ENCODE peak calls at places on chromosomes 3 and 15, in nine cellular contexts. One of them, this sample, is unnamed.

GRCh38 chr3:185585523-185585861 is 603 bp upstream of the SENP2 start:
- DNase-seq in Peyer's patch: peak; percentile 67
- DNase-seq in tibial artery: no peak
- DNase-seq in brain microvascular endothelial cell: no peak
- DNase-seq in cardiac fibroblast: no peak
- DNase-seq in GM20000: no peak
- DNase-seq in A549: no peak
- DNase-seq in nephron progenitor cell: no peak
- DNase-seq in spleen: no peak
- DNase-seq in this sample: no peak

GRCh38 chr15:57861039-57861638 is 154.6 kb downstream of the POLR2M start:
- DNase-seq in A549: peak; percentile 74
- DNase-seq in Peyer's patch: no peak
- DNase-seq in nephron progenitor cell: peak; percentile 12
- DNase-seq in spleen: no peak
- DNase-seq in GM20000: peak; percentile 47
- DNase-seq in cardiac fibroblast: peak; percentile 83
- DNase-seq in tibial artery: no peak
- DNase-seq in brain microvascular endothelial cell: peak; percentile 44
- DNase-seq in this sample: peak; percentile 39

GRCh38 chr15:62887113-62887570 is 155.4 kb upstream of the TPM1 start:
- DNase-seq in Peyer's patch: no peak
- DNase-seq in cardiac fibroblast: no peak
- DNase-seq in tibial artery: no peak
- DNase-seq in GM20000: no peak
- DNase-seq in A549: no peak
- DNase-seq in nephron progenitor cell: no peak
- DNase-seq in spleen: no peak
- DNase-seq in brain microvascular endothelial cell: no peak
- DNase-seq in this sample: no peak

GRCh38 chr3:60497922-60498321 is 753.3 kb downstream of the FHIT start:
- DNase-seq in Peyer's patch: no peak
- DNase-seq in spleen: no peak
- DNase-seq in GM20000: no peak
- DNase-seq in A549: no peak
- DNase-seq in brain microvascular endothelial cell: no peak
- DNase-seq in tibial artery: no peak
- DNase-seq in nephron progenitor cell: no peak
- DNase-seq in cardiac fibroblast: peak; percentile 0
- DNase-seq in this sample: no peak

GRCh38 chr15:67794832-67795574 is 30.3 kb upstream of the SKOR1 start:
- DNase-seq in tibial artery: no peak
- DNase-seq in brain microvascular endothelial cell: no peak
- DNase-seq in nephron progenitor cell: no peak
- DNase-seq in spleen: no peak
- DNase-seq in Peyer's patch: no peak
- DNase-seq in GM20000: no peak
- DNase-seq in A549: no peak
- DNase-seq in cardiac fibroblast: no peak
- DNase-seq in this sample: no peak

GRCh38 chr3:57100046-57100695 is 39.7 kb downstream of the SPATA12 start:
- DNase-seq in spleen: no peak
- DNase-seq in cardiac fibroblast: peak; percentile 89
- DNase-seq in brain microvascular endothelial cell: peak; percentile 78
- DNase-seq in tibial artery: peak; percentile 81
- DNase-seq in nephron progenitor cell: peak; percentile 75
- DNase-seq in A549: peak; percentile 60
- DNase-seq in Peyer's patch: no peak
- DNase-seq in GM20000: peak; percentile 79
- DNase-seq in this sample: peak; percentile 54

GRCh38 chr3:135169651-135170050 is 374.6 kb downstream of the EPHB1 start:
- DNase-seq in spleen: no peak
- DNase-seq in cardiac fibroblast: no peak
- DNase-seq in GM20000: no peak
- DNase-seq in brain microvascular endothelial cell: no peak
- DNase-seq in Peyer's patch: no peak
- DNase-seq in nephron progenitor cell: no peak
- DNase-seq in tibial artery: no peak
- DNase-seq in A549: no peak
- DNase-seq in this sample: no peak

GRCh38 chr15:68558318-68559305 is 20.2 kb upstream of the CORO2B start:
- DNase-seq in GM20000: no peak
- DNase-seq in A549: no peak
- DNase-seq in cardiac fibroblast: no peak
- DNase-seq in tibial artery: no peak
- DNase-seq in nephron progenitor cell: no peak
- DNase-seq in brain microvascular endothelial cell: no peak
- DNase-seq in spleen: peak; percentile 67
- DNase-seq in Peyer's patch: peak; percentile 51
- DNase-seq in this sample: no peak

GRCh38 chr15:89130194-89130593 is 41.9 kb downstream of the ABHD2 start:
- DNase-seq in tibial artery: no peak
- DNase-seq in A549: no peak
- DNase-seq in brain microvascular endothelial cell: no peak
- DNase-seq in GM20000: peak; percentile 42
- DNase-seq in nephron progenitor cell: no peak
- DNase-seq in cardiac fibroblast: no peak
- DNase-seq in spleen: no peak
- DNase-seq in Peyer's patch: no peak
- DNase-seq in this sample: no peak

GRCh38 chr15:89129123-89129815 is 41.0 kb downstream of the ABHD2 start:
- DNase-seq in brain microvascular endothelial cell: no peak
- DNase-seq in GM20000: peak; percentile 65
- DNase-seq in A549: peak; percentile 63
- DNase-seq in tibial artery: no peak
- DNase-seq in Peyer's patch: peak; percentile 74
- DNase-seq in spleen: peak; percentile 88
- DNase-seq in nephron progenitor cell: peak; percentile 70
- DNase-seq in cardiac fibroblast: peak; percentile 60
- DNase-seq in this sample: no peak

GRCh38 chr15:89127054-89127702 is 38.9 kb downstream of the ABHD2 start:
- DNase-seq in tibial artery: no peak
- DNase-seq in nephron progenitor cell: no peak
- DNase-seq in cardiac fibroblast: no peak
- DNase-seq in spleen: no peak
- DNase-seq in A549: peak; percentile 42
- DNase-seq in GM20000: no peak
- DNase-seq in Peyer's patch: no peak
- DNase-seq in brain microvascular endothelial cell: no peak
- DNase-seq in this sample: no peak

GRCh38 chr15:89128320-89129122 is 40.3 kb downstream of the ABHD2 start:
- DNase-seq in tibial artery: no peak
- DNase-seq in GM20000: no peak
- DNase-seq in nephron progenitor cell: no peak
- DNase-seq in spleen: no peak
- DNase-seq in A549: no peak
- DNase-seq in brain microvascular endothelial cell: no peak
- DNase-seq in Peyer's patch: no peak
- DNase-seq in cardiac fibroblast: no peak
- DNase-seq in this sample: no peak

DNA sequence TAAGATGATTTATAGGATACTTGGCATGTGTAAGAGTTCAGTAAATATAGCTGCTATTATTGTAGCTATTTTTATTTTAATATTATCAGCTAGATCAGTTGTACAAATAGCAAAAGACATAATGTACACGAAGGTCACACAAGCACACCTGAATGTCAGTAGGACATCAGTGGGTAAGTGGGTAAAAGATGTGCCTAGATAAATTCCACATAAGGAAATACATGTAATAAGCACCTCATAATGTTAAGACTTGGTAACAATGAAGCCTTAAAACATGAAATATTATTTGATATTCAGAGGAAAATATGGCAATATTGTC is 41.5 kb downstream of the ABHD2 start:
- DNase-seq in brain microvascular endothelial cell: no peak
- DNase-seq in A549: no peak
- DNase-seq in tibial artery: no peak
- DNase-seq in nephron progenitor cell: no peak
- DNase-seq in GM20000: no peak
- DNase-seq in spleen: no peak
- DNase-seq in Peyer's patch: no peak
- DNase-seq in cardiac fibroblast: no peak
- DNase-seq in this sample: no peak
- TF ChIP-seq CTCF in brain microvascular endothelial cell: no peak
- TF ChIP-seq CTCF in A549: no peak
- TF ChIP-seq CTCF in tibial artery: no peak
- TF ChIP-seq CTCF in nephron progenitor cell: no peak
- TF ChIP-seq CTCF in GM20000: no peak
- TF ChIP-seq CTCF in spleen: peak; percentile 35
- TF ChIP-seq CTCF in Peyer's patch: no peak
- TF ChIP-seq CTCF in cardiac fibroblast: no peak
- TF ChIP-seq CTCF in this sample: no peak

DNA sequence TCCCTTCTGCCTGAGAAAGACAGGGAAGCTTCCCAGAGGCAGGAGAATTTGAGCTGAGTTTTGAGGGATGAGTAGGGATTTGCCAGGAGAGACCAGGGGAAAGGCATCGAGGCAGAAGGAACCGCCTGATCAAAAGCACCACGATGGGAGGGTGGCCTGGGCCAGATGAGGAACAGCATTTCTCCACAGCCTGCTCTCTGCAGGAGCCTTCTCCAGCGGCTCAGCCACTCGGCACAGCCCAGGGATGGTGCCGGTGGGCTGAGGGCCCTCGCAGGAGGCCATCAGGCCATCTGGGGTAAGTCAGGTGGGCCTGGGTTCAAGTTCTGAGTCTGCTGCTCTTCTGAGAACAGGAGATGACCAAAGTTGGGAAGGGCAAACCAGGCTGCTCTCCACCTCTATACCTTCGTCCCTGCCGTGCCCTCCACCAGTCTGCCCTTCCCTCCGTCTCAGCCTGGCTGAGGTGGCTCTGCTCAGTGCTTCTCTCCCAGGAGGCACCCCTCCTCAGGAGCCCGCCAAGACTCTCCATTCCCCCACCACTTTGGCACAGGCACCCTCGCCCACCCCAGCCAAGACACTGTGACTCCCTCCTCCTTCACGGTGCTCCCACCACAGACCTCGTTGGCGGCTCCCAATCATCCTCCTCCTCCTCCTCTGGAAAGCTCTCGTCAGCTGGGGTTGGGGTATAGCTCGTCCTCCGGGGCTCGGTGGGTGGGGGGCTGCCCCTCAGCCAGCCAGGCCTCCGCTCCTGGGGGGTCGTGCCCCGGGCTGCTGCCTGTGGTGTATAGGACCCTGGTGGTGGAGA is 34.9 kb downstream of the GRIP2 start:
- DNase-seq in tibial artery: no peak
- DNase-seq in brain microvascular endothelial cell: no peak
- DNase-seq in cardiac fibroblast: no peak
- DNase-seq in spleen: peak; percentile 64
- DNase-seq in GM20000: no peak
- DNase-seq in Peyer's patch: no peak
- DNase-seq in nephron progenitor cell: no peak
- DNase-seq in A549: no peak
- DNase-seq in this sample: no peak
- TF ChIP-seq CTCF in tibial artery: no peak
- TF ChIP-seq CTCF in brain microvascular endothelial cell: no peak
- TF ChIP-seq CTCF in cardiac fibroblast: no peak
- TF ChIP-seq CTCF in spleen: no peak
- TF ChIP-seq CTCF in GM20000: no peak
- TF ChIP-seq CTCF in Peyer's patch: no peak
- TF ChIP-seq CTCF in nephron progenitor cell: no peak
- TF ChIP-seq CTCF in A549: no peak
- TF ChIP-seq CTCF in this sample: no peak

DNA sequence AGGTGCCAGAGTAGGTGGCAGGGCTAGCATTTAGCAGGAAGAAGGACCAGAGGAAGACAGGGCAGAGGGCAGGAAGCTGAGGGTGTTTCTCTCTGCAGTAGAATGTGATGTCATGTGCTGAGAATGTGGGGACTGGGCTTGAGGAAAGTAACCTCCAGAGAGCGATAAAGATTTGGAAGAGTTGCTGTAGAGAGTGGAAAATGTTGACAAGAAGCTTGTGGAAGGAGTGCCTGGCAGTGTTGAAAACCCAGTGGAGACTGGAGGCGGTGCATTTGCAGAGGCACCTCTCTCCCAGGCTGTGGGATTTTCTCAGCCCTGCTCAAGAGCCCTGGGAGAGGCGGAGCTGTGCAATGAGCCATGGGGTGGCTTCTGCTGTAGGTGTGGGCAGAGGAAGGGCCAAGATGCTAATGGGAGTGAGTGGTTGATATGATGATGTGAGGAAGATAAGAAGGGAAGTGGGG is 54.8 kb downstream of the MESD start:
- DNase-seq in nephron progenitor cell: peak; percentile 10
- DNase-seq in brain microvascular endothelial cell: peak; percentile 41
- DNase-seq in Peyer's patch: no peak
- DNase-seq in A549: peak; percentile 20
- DNase-seq in cardiac fibroblast: peak; percentile 88
- DNase-seq in tibial artery: no peak
- DNase-seq in spleen: peak; percentile 24
- DNase-seq in GM20000: no peak
- DNase-seq in this sample: no peak
- TF ChIP-seq CTCF in nephron progenitor cell: no peak
- TF ChIP-seq CTCF in brain microvascular endothelial cell: peak; percentile 13
- TF ChIP-seq CTCF in Peyer's patch: no peak
- TF ChIP-seq CTCF in A549: no peak
- TF ChIP-seq CTCF in cardiac fibroblast: no peak
- TF ChIP-seq CTCF in tibial artery: no peak
- TF ChIP-seq CTCF in spleen: no peak
- TF ChIP-seq CTCF in GM20000: no peak
- TF ChIP-seq CTCF in this sample: no peak

GRCh38 chr15:64739216-64739976 is 36.0 kb downstream of the RBPMS2 start:
- DNase-seq in brain microvascular endothelial cell: no peak
- DNase-seq in tibial artery: no peak
- DNase-seq in nephron progenitor cell: no peak
- DNase-seq in spleen: no peak
- DNase-seq in Peyer's patch: no peak
- DNase-seq in GM20000: no peak
- DNase-seq in cardiac fibroblast: peak; percentile 32
- DNase-seq in A549: no peak
- DNase-seq in this sample: no peak

GRCh38 chr15:64738231-64739095 is 36.9 kb downstream of the RBPMS2 start:
- DNase-seq in Peyer's patch: no peak
- DNase-seq in A549: no peak
- DNase-seq in cardiac fibroblast: no peak
- DNase-seq in spleen: no peak
- DNase-seq in GM20000: no peak
- DNase-seq in nephron progenitor cell: peak; percentile 66
- DNase-seq in brain microvascular endothelial cell: no peak
- DNase-seq in tibial artery: no peak
- DNase-seq in this sample: no peak

GRCh38 chr15:64742385-64742784 is 33.0 kb downstream of the RBPMS2 start:
- DNase-seq in tibial artery: no peak
- DNase-seq in A549: no peak
- DNase-seq in brain microvascular endothelial cell: no peak
- DNase-seq in Peyer's patch: no peak
- DNase-seq in spleen: no peak
- DNase-seq in cardiac fibroblast: no peak
- DNase-seq in nephron progenitor cell: peak; percentile 31
- DNase-seq in GM20000: no peak
- DNase-seq in this sample: no peak

GRCh38 chr15:64742921-64743320 is 32.5 kb downstream of the RBPMS2 start:
- DNase-seq in nephron progenitor cell: no peak
- DNase-seq in Peyer's patch: no peak
- DNase-seq in GM20000: no peak
- DNase-seq in spleen: no peak
- DNase-seq in A549: no peak
- DNase-seq in tibial artery: no peak
- DNase-seq in cardiac fibroblast: no peak
- DNase-seq in brain microvascular endothelial cell: no peak
- DNase-seq in this sample: no peak

DNA sequence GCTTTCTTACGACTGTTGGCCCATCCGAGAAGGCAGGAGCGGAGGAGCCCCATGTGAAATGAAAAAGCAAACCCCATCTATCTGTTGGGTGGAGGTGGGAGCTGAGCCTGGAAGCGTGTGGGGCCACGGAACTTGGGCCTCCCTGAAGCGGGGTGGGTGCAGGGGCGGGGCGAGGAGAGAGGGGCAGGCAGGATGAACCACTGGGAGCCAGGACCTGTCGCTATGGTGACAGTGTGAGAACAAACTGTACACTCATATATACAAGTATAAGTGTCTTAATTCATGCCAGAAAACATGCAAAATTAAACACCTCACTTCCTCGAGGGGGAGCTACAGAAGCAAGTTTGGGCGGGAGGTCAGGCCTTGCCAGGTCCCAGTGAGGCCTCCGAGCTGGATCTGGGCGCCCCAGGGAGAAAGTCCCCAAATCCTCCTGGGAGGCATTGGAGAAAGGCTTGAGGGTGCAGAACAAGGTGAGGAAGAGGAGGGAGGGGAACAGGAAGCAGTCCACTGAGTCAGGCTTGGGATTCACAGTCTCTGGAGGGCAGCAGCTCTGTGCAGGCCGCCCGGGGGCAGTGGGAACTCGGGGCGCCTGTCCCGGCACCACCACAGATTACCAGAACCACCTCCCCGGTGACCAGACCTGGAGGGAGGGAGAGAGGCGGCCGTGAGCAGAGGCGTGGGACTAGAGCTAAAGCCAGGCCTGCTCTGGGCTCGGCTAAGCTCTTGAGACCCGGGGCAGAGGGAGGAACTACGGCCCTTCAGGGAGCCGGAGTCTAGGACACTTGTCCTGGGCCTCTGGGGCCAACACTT is 34.8 kb downstream of the RBPMS2 start:
- DNase-seq in nephron progenitor cell: no peak
- DNase-seq in cardiac fibroblast: peak; percentile 87
- DNase-seq in GM20000: peak; percentile 50
- DNase-seq in Peyer's patch: no peak
- DNase-seq in tibial artery: peak; percentile 52
- DNase-seq in brain microvascular endothelial cell: peak; percentile 42
- DNase-seq in spleen: no peak
- DNase-seq in A549: peak; percentile 64
- DNase-seq in this sample: no peak
- TF ChIP-seq CTCF in nephron progenitor cell: no peak
- TF ChIP-seq CTCF in cardiac fibroblast: peak; percentile 41
- TF ChIP-seq CTCF in GM20000: no peak
- TF ChIP-seq CTCF in Peyer's patch: no peak
- TF ChIP-seq CTCF in tibial artery: no peak
- TF ChIP-seq CTCF in brain microvascular endothelial cell: peak; percentile 40
- TF ChIP-seq CTCF in spleen: no peak
- TF ChIP-seq CTCF in A549: no peak
- TF ChIP-seq CTCF in this sample: no peak

This sample was measured in AG09319.